ENCODE peak calls at places on chromosomes 6 and 20, in eight cellular contexts. H is tibial nerve; P is activated CD8-positive, alpha-beta T cell treated with anti-CD3 and anti-CD28 coated beads for 36 hours; I is GM12865; K is hepatocyte; D is IMR-90; W is neural progenitor cell; T is esophagus squamous epithelium. L is an unnamed sample.

GRCh38 chr20:36818831-36819230 is 45.3 kb upstream of the DSN1 start:
- DNase-seq in H (no peak), P (no peak), I (no peak), K (no peak), D (no peak), W (no peak), T (no peak), L (no peak)

GRCh38 chr6:47079638-47080037 is 37.5 kb upstream of the ADGRF1 start:
- DNase-seq in H (no peak), P (no peak), I (no peak), K (no peak), D (no peak), W (no peak), T (no peak), L (no peak)

GRCh38 chr6:7773322-7773721 is 47.4 kb downstream of the BMP6 start:
- DNase-seq in H (no peak), P (no peak), I (no peak), K (no peak), D (peak), W (no peak), T (no peak), L (no peak)

GRCh38 chr20:2596673-2597279 is 55.7 kb upstream of the NOP56 start:
- DNase-seq in H (no peak), P (no peak), I (no peak), K (no peak), D (peak), W (no peak), T (no peak), L (no peak)

GRCh38 chr20:5074050-5074674 is 45.6 kb downstream of the PCNA start:
- DNase-seq in H (no peak), P (no peak), I (peak), K (no peak), D (no peak), W (no peak), T (no peak), L (peak)

GRCh38 chr6:154383273-154383672 is 26.7 kb upstream of the IPCEF1 start:
- DNase-seq in H (no peak), P (no peak), I (no peak), K (no peak), D (no peak), W (no peak), T (no peak), L (no peak)

GRCh38 chr6:9250852-9251251 is 815.5 kb upstream of the SLC35B3 start:
- DNase-seq in H (no peak), P (peak), I (peak), K (peak), D (peak), W (peak), T (no peak), L (peak)

GRCh38 chr6:135066397-135066796 is 11.8 kb upstream of the HBS1L start:
- DNase-seq in H (no peak), P (no peak), I (no peak), K (no peak), D (no peak), W (no peak), T (no peak), L (peak)

GRCh38 chr20:62359491-62360121 is 7.5 kb downstream of the LAMA5 start:
- DNase-seq in H (no peak), P (no peak), I (no peak), K (peak), D (no peak), W (no peak), T (no peak), L (no peak)

GRCh38 chr20:5945963-5946362 is 4.4 kb downstream of the TRMT6 start:
- DNase-seq in H (no peak), P (peak), I (no peak), K (no peak), D (peak), W (no peak), T (no peak), L (no peak)

GRCh38 chr20:23174821-23175220 is 88.7 kb upstream of the CD93 start:
- DNase-seq in H (no peak), P (no peak), I (no peak), K (no peak), D (no peak), W (no peak), T (no peak), L (no peak)

GRCh38 chr6:26020291-26020982 is 57.8 kb downstream of the TRIM38 start:
- DNase-seq in H (peak), P (peak), I (peak), K (peak), D (peak), W (peak), T (no peak), L (peak)

GRCh38 chr6:43744490-43744889 is 25.5 kb upstream of the VEGFA start:
- DNase-seq in H (no peak), P (no peak), I (no peak), K (no peak), D (no peak), W (no peak), T (no peak), L (no peak)

GRCh38 chr6:111918825-111919224 is 45.6 kb upstream of the FYN start:
- DNase-seq in H (no peak), P (no peak), I (no peak), K (no peak), D (peak), W (no peak), T (no peak), L (no peak)

GRCh38 chr20:25015986-25016385 is 23.4 kb upstream of the APMAP start:
- DNase-seq in H (no peak), P (no peak), I (no peak), K (no peak), D (no peak), W (no peak), T (no peak), L (no peak)

DNA sequence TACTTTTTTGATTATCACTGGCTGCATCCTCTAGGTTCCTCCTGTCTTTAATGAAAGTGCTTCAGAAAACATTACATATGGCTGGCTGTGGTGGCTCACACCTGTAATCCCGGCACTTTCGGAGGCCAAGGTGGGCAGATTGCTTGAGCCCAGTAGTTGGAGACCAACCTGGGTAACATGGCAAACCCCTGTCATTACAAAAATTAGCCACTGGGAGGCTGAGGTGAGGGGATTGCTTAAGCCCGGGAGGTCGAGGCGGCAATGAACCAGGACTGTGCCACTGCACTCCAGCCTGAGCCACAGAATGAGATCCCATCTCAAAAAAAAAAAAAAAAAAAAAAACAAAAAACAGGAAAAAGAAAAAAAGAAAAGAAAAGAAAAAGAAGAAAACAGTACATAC is 35.3 kb downstream of the BEND3 start:
- DNase-seq in H (no peak), P (no peak), I (peak), K (no peak), D (no peak), W (no peak), T (no peak), L (no peak)
- TF ChIP-seq CTCF in H (no peak), P (peak), I (peak), K (peak), D (no peak), W (peak), T (no peak), L (no peak)

DNA sequence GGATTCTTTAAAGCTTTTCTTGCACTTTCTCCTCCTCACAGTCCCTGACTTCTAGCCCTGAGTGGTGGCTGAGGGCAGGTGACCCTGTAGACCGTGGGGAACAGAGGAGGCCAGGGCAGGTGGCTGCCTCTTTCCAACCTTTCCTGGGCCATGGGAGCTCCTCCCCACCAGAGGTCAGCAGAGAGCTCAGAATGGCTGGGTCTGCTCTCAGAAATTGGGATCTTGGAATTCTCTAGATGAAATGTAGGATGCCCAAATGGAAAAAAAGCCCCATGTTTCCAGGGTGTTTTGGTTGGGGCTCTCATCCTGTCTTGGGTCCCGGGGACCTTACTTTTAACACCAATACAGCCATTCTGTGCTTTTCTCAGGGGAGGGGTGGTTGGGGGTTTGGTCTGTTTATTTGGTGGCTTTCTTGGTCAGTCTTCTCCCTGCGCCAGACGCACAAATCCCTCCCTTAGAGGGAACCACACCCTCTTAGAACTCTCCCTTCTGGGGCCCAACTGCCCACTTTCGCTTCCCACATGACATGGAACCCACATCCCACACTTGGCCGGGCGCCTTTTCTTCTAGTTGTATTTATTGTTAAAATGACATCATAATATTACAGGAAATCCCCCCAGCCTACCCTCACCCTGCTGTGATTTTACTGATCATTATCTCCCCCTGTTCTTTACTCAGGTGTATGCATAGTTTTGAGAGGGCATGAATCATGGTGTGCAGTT is 17.9 kb downstream of the GNAS start:
- DNase-seq in H (peak), P (peak), I (peak), K (peak), D (peak), W (peak), T (no peak), L (peak)
- TF ChIP-seq CTCF in H (peak), P (peak), I (peak), K (peak), D (peak), W (peak), T (peak), L (peak)

GRCh38 chr20:8640461-8640860 is 428.4 kb upstream of the PLCB4 start:
- DNase-seq in H (no peak), P (no peak), I (no peak), K (no peak), D (no peak), W (no peak), T (no peak), L (no peak)

GRCh38 chr20:8646716-8647115 is 422.2 kb upstream of the PLCB4 start:
- DNase-seq in H (no peak), P (no peak), I (no peak), K (no peak), D (peak), W (no peak), T (no peak), L (no peak)

GRCh38 chr20:8639112-8639778 is 429.6 kb upstream of the PLCB4 start:
- DNase-seq in H (no peak), P (no peak), I (no peak), K (no peak), D (no peak), W (peak), T (no peak), L (no peak)

GRCh38 chr20:8646026-8646425 is 422.9 kb upstream of the PLCB4 start:
- DNase-seq in H (no peak), P (no peak), I (no peak), K (no peak), D (peak), W (no peak), T (no peak), L (no peak)

DNA sequence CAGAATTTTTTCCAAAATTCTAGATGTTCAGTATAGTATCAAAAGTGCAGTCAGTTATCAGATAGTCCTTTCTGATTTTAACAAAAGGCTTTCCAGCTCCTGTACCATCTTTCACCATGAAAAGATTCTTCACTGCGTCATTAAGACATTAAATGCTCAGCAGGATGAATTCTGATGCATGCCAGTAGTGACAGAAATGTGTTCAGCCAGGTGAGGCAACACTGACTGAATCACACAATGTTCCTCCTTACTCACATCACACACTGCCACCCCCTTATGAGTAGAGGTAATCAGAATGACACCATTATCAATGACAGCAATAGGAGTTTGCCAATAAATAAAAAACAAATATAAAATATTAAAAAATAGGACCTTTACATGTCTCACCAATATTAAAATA is 426.6 kb upstream of the PLCB4 start:
- DNase-seq in H (no peak), P (no peak), I (no peak), K (no peak), D (no peak), W (no peak), T (no peak), L (no peak)
- TF ChIP-seq CTCF in H (no peak), P (no peak), I (no peak), K (no peak), D (no peak), W (no peak), T (no peak), L (no peak)

GRCh38 chr6:133595076-133595868 is 293.6 kb upstream of the TCF21 start:
- DNase-seq in H (no peak), P (no peak), I (no peak), K (peak), D (peak), W (no peak), T (no peak), L (no peak)
- TF ChIP-seq CTCF in H (no peak), P (no peak), I (no peak), K (no peak), D (no peak), W (no peak), T (no peak), L (no peak)

GRCh38 chr6:71851214-71851613 is 35.1 kb upstream of the RIMS1 start:
- DNase-seq in H (no peak), P (no peak), I (no peak), K (no peak), D (no peak), W (no peak), T (no peak), L (no peak)

GRCh38 chr6:71852951-71853350 is 33.4 kb upstream of the RIMS1 start:
- DNase-seq in H (no peak), P (no peak), I (no peak), K (no peak), D (no peak), W (no peak), T (no peak), L (no peak)

DNA sequence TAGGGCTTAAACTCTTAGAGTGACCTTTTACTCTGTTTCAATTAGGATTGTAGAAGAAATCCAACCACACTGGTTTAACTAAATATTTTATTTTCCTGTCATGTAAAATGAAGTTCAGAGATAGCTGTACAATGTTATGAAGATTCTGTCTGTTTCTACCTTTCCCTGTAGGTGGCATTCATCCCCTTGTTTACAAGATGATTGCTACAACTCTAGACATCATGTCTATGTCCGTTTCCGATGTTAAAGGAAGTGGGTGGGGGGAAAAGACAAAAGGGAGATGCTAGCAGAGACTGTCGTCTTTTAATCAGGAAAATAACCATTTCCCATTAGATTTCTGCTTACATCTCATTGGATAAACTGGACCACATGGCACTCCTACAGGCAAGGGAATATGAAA is 30.9 kb upstream of the RIMS1 start:
- DNase-seq in H (no peak), P (no peak), I (peak), K (no peak), D (no peak), W (no peak), T (no peak), L (no peak)
- TF ChIP-seq CTCF in H (no peak), P (no peak), I (no peak), K (peak), D (no peak), W (peak), T (no peak), L (no peak)